ENCODE peak calls at places on chromosomes 12 and 14, in seven cellular contexts. T, H, N, B, R, Y and E are unnamed samples.

GRCh38 chr12:124796303-124796957 is 67.2 kb downstream of the SCARB1 start:
- DNase-seq in T (no peak), H (no peak), N (no peak), B (no peak), R (no peak), Y (no peak), E (no peak)

GRCh38 chr14:45028107-45028626 is 55.7 kb upstream of the PRPF39 start:
- DNase-seq in T (no peak), H (no peak), N (no peak), B (no peak), R (no peak), Y (no peak), E (no peak)

GRCh38 chr14:100523536-100524025 is 63.6 kb downstream of the BEGAIN start:
- DNase-seq in T (no peak), H (no peak), N (no peak), B (no peak), R (no peak), Y (no peak), E (no peak)

GRCh38 chr12:1777798-1778197 is 42.6 kb upstream of the LRTM2 start:
- DNase-seq in T (no peak), H (no peak), N (no peak), B (no peak), R (no peak), Y (no peak), E (no peak)

GRCh38 chr12:113250045-113250444 is 28.8 kb downstream of the TPCN1 start:
- DNase-seq in T (no peak), H (no peak), N (no peak), B (no peak), R (no peak), Y (no peak), E (no peak)

GRCh38 chr12:54294152-54294913 is 6.5 kb downstream of the NFE2 start:
- DNase-seq in T (peak), H (peak), N (peak), B (no peak), R (peak), Y (no peak), E (no peak)

GRCh38 chr12:96070670-96071279 is 35.4 kb upstream of the LTA4H start:
- DNase-seq in T (peak), H (no peak), N (peak), B (no peak), R (no peak), Y (peak), E (no peak)

GRCh38 chr12:106248177-106248848 is 493 bp upstream of the CKAP4 start:
- DNase-seq in T (no peak), H (peak), N (peak), B (peak), R (no peak), Y (no peak), E (peak)

GRCh38 chr12:80702889-80703605 is 4.4 kb upstream of the MYF6 start:
- DNase-seq in T (no peak), H (no peak), N (no peak), B (no peak), R (no peak), Y (peak), E (no peak)

GRCh38 chr12:47837190-47838171 is 17.8 kb upstream of the HDAC7 start:
- DNase-seq in T (peak), H (peak), N (peak), B (no peak), R (no peak), Y (peak), E (peak)

GRCh38 chr12:113203852-113204760 is 17.2 kb upstream of the TPCN1 start:
- DNase-seq in T (no peak), H (no peak), N (no peak), B (no peak), R (no peak), Y (no peak), E (no peak)

GRCh38 chr12:89648211-89648930 is 60.3 kb downstream of the ATP2B1 start:
- DNase-seq in T (peak), H (no peak), N (no peak), B (no peak), R (no peak), Y (no peak), E (no peak)

GRCh38 chr12:122395319-122395718 is 27.1 kb downstream of the CLIP1 start:
- DNase-seq in T (no peak), H (no peak), N (peak), B (no peak), R (no peak), Y (peak), E (no peak)

GRCh38 chr12:122282066-122282465 is 15.8 kb upstream of the VPS33A start:
- DNase-seq in T (no peak), H (no peak), N (peak), B (no peak), R (no peak), Y (no peak), E (no peak)

GRCh38 chr14:97266653-97267052 is 469.5 kb downstream of the VRK1 start:
- DNase-seq in T (peak), H (no peak), N (peak), B (no peak), R (no peak), Y (no peak), E (no peak)

GRCh38 chr14:54920052-54920451 is 17.4 kb upstream of the GCH1 start:
- DNase-seq in T (no peak), H (no peak), N (no peak), B (no peak), R (no peak), Y (no peak), E (no peak)